ENCODE peak calls at places on chromosomes 13 and 19, in seven cellular contexts. Z is HL-60, H is tibial artery, J is body of pancreas, D is fibroblast of lung, R is brain microvascular endothelial cell, V is neuronal stem cell. M is an unnamed sample.
A peak's percentile ranks its signal among the peaks of the same experiment; 100 is the strongest.

GRCh38 chr13:114142640-114143490 is 10.4 kb upstream of the RASA3 start:
- DNase-seq in Z (peak; percentile 50), H (no peak), J (peak; percentile 89), D (peak; percentile 63), R (no peak), V (no peak), M (no peak)

GRCh38 chr13:40328091-40328490 is 338.4 kb downstream of the FOXO1 start:
- DNase-seq in Z (no peak), H (no peak), J (no peak), D (no peak), R (no peak), V (no peak), M (no peak)

GRCh38 chr19:13839193-13839937 is 37.6 kb upstream of the NANOS3 start:
- DNase-seq in Z (peak; percentile 94), H (peak; percentile 93), J (peak; percentile 79), D (peak; percentile 72), R (no peak), V (no peak), M (no peak)

GRCh38 chr19:6800991-6801396 is 28.5 kb downstream of the VAV1 start:
- DNase-seq in Z (no peak), H (no peak), J (no peak), D (no peak), R (peak; percentile 71), V (no peak), M (peak; percentile 77)

GRCh38 chr13:102091231-102091630 is 310.6 kb downstream of the FGF14 start:
- DNase-seq in Z (no peak), H (no peak), J (no peak), D (no peak), R (peak; percentile 7), V (no peak), M (peak; percentile 4)

GRCh38 chr13:100497394-100497793 is 91.2 kb downstream of the GGACT start:
- DNase-seq in Z (no peak), H (no peak), J (no peak), D (peak; percentile 59), R (peak; percentile 41), V (no peak), M (no peak)

GRCh38 chr19:58317481-58318072 is 9.2 kb upstream of the ZSCAN22 start:
- DNase-seq in Z (no peak), H (no peak), J (no peak), D (peak; percentile 66), R (peak; percentile 11), V (peak; percentile 48), M (peak; percentile 42)

GRCh38 chr13:49551245-49551644 is 34.1 kb downstream of the RCBTB1 start:
- DNase-seq in Z (peak; percentile 86), H (no peak), J (no peak), D (no peak), R (no peak), V (no peak), M (no peak)

GRCh38 chr13:21208755-21209154 is 32.3 kb downstream of the MRPL57 start:
- DNase-seq in Z (no peak), H (no peak), J (no peak), D (peak; percentile 15), R (no peak), V (no peak), M (no peak)

GRCh38 chr19:5826531-5827341 is 12.8 kb downstream of the FUT6 start:
- DNase-seq in Z (peak; percentile 43), H (no peak), J (peak; percentile 94), D (peak; percentile 31), R (no peak), V (peak; percentile 32), M (peak; percentile 67)

GRCh38 chr13:45082964-45083363 is 37.3 kb upstream of the GTF2F2 start:
- DNase-seq in Z (no peak), H (no peak), J (no peak), D (peak; percentile 66), R (peak; percentile 3), V (no peak), M (peak; percentile 30)

GRCh38 chr13:20580257-20580656 is 13.3 kb downstream of the IFT88 start:
- DNase-seq in Z (no peak), H (no peak), J (no peak), D (no peak), R (no peak), V (no peak), M (no peak)

GRCh38 chr19:7789447-7789846 is 26.4 kb downstream of the CLEC4M start:
- DNase-seq in Z (no peak), H (no peak), J (no peak), D (no peak), R (no peak), V (no peak), M (no peak)

GRCh38 chr19:56765107-56765506 is 75.4 kb downstream of the PEG3 start:
- DNase-seq in Z (peak; percentile 40), H (no peak), J (peak; percentile 42), D (peak; percentile 9), R (peak; percentile 4), V (peak; percentile 17), M (no peak)

GRCh38 chr19:41426952-41427646 is at the start of gene B3GNT8:
- DNase-seq in Z (peak; percentile 92), H (peak; percentile 89), J (peak; percentile 80), D (peak; percentile 68), R (peak; percentile 11), V (peak; percentile 59), M (peak; percentile 88)

GRCh38 chr19:42274065-42274682 is 5.1 kb downstream of the CIC start:
- DNase-seq in Z (no peak), H (no peak), J (no peak), D (no peak), R (no peak), V (no peak), M (no peak)

GRCh38 chr19:4624733-4625362 is 14.5 kb upstream of the TNFAIP8L1 start:
- DNase-seq in Z (peak; percentile 45), H (no peak), J (no peak), D (peak; percentile 17), R (no peak), V (no peak), M (no peak)

GRCh38 chr19:40523322-40524047 is 53.2 kb upstream of the SHKBP1 start:
- DNase-seq in Z (peak; percentile 69), H (peak; percentile 29), J (peak; percentile 89), D (peak; percentile 37), R (peak; percentile 25), V (peak; percentile 56), M (peak; percentile 46)

GRCh38 chr19:2517881-2518601 is 42.1 kb downstream of the GADD45B start:
- DNase-seq in Z (no peak), H (no peak), J (no peak), D (no peak), R (no peak), V (no peak), M (no peak)

GRCh38 chr13:40205771-40206240 is 460.6 kb downstream of the FOXO1 start:
- DNase-seq in Z (no peak), H (no peak), J (no peak), D (no peak), R (no peak), V (no peak), M (no peak)

GRCh38 chr19:16824658-16825311 is 4.4 kb upstream of the SIN3B start:
- DNase-seq in Z (no peak), H (no peak), J (no peak), D (no peak), R (peak; percentile 28), V (no peak), M (no peak)

GRCh38 chr13:40109324-40109958 is 454.0 kb downstream of the COG6 start:
- DNase-seq in Z (no peak), H (peak; percentile 40), J (no peak), D (peak; percentile 96), R (peak; percentile 96), V (no peak), M (peak; percentile 88)

GRCh38 chr19:19062454-19063182 is 1.2 kb upstream of the SLC25A42 start:
- DNase-seq in Z (no peak), H (no peak), J (no peak), D (peak; percentile 15), R (peak; percentile 11), V (no peak), M (peak; percentile 42)

GRCh38 chr19:49458567-49458903 is 5.5 kb downstream of the ALDH16A1 start:
- DNase-seq in Z (no peak), H (no peak), J (no peak), D (no peak), R (no peak), V (no peak), M (no peak)
- H3K27ac ChIP-seq in Z (no peak overlapping the region), H (no peak overlapping the region), J (no peak overlapping the region), D (peak overlapping the region; percentile 28), R (no peak overlapping the region), V (no peak overlapping the region), M (peak overlapping the region; percentile 23)

DNA sequence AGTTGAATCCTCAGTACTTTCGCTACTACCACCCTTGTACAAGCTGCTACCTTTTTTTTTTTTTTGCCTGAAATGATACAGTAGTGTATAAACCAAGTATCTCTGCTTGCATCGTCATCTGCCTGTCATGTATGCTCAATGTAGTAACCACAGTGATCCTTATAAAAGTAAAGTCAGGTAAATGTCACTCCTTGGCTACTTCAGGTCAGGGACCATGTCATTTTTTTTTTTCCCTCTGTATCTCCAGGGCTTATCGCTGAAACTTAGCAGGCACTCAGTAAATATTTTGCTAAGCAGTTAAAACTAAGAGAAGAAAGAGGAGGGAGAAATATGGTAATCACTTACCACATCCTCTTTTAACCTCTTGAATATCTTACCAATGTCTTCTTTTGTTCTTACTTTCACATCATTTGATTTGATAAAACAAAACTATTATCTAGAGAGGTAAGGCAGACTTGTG is 96.8 kb upstream of the KLF12 start:
- DNase-seq in Z (no peak), H (no peak), J (no peak), D (no peak), R (no peak), V (no peak), M (no peak)
- H3K27ac ChIP-seq in Z (no peak overlapping the region), H (no peak overlapping the region), J (no peak overlapping the region), D (no peak overlapping the region), R (no peak overlapping the region), V (no peak overlapping the region), M (no peak overlapping the region)

GRCh38 chr19:21812448-21812847 is 23.5 kb downstream of the ZNF43 start:
- DNase-seq in Z (no peak), H (no peak), J (no peak), D (no peak), R (no peak), V (no peak), M (no peak)
- H3K27ac ChIP-seq in Z (no peak overlapping the region), H (no peak overlapping the region), J (no peak overlapping the region), D (no peak overlapping the region), R (no peak overlapping the region), V (no peak overlapping the region), M (no peak overlapping the region)

DNA sequence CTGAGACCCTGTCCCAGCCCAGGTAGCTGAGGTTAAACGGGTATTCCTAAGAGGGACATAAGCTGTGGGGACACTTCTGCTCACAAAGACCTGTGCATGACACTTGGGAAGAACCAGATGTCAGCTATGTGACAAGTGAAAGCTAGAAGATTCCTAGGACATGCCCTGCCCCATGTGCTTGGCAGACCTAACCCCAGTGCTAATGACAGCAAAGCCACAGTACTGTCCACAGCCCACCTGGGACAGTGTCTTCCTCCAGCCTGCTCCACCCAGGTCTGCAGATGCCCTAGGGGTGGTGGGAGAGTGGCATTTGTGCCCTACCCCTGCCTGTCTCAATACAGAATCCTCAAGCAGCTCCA is 18.4 kb upstream of the EPHX3 start:
- DNase-seq in Z (no peak), H (no peak), J (no peak), D (no peak), R (no peak), V (no peak), M (no peak)
- H3K27ac ChIP-seq in Z (no peak overlapping the region), H (peak overlapping the region; percentile 98), J (peak overlapping the region; percentile 72), D (peak overlapping the region; percentile 99), R (peak overlapping the region; percentile 100), V (no peak overlapping the region), M (peak overlapping the region; percentile 97)

DNA sequence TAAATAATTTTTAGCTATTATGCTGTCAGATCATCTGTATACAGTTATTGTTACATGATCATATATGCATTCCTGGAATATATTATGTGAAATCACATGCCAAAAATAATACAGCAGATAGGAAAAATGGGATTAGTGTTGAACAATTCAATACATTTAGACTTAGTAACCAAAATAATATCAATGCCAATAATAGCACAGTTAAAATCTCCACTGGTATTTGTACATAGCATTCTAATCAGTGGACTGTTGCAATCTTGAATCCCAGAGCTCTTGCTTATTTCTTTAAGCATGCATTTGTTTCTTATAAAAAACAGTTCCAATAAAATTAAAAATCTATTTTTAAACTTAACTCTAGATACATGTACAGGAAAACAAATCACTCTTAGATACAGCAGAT is 2772.2 kb downstream of the PCDH9 start:
- DNase-seq in Z (no peak), H (no peak), J (no peak), D (peak; percentile 58), R (no peak), V (no peak), M (no peak)
- H3K27ac ChIP-seq in Z (no peak overlapping the region), H (no peak overlapping the region), J (no peak overlapping the region), D (no peak overlapping the region), R (no peak overlapping the region), V (no peak overlapping the region), M (no peak overlapping the region)